ENCODE peak calls at places on chromosomes 5 and 9, in seven cellular contexts. V is hepatocyte; U is heart left ventricle; O is CD8-positive, alpha-beta memory T cell; E is colonic mucosa; A is MM.1S; Y is right atrium auricular region. F is an unnamed sample.

GRCh38 chr5:139667730-139668063 is 19.5 kb downstream of the CXXC5 start:
- DNase-seq in V (no peak), U (no peak), O (no peak), E (no peak), A (no peak), Y (no peak), F (no peak)

GRCh38 chr5:55691265-55692105 is 20.6 kb downstream of the SLC38A9 start:
- DNase-seq in V (peak; percentile 47), U (no peak), O (no peak), E (no peak), A (peak; percentile 52), Y (no peak), F (no peak)

GRCh38 chr9:108473209-108474112 is 382.3 kb downstream of the ACTL7B start:
- DNase-seq in V (no peak), U (no peak), O (no peak), E (peak; percentile 56), A (no peak), Y (no peak), F (no peak)

GRCh38 chr5:31811210-31811609 is 172.3 kb downstream of the PDZD2 start:
- DNase-seq in V (no peak), U (no peak), O (no peak), E (no peak), A (no peak), Y (no peak), F (no peak)

GRCh38 chr9:76022317-76022716 is 131.8 kb downstream of the PCSK5 start:
- DNase-seq in V (no peak), U (no peak), O (no peak), E (no peak), A (no peak), Y (no peak), F (no peak)

GRCh38 chr5:127011961-127012644 is 18.3 kb downstream of the MARCHF3 start:
- DNase-seq in V (no peak), U (no peak), O (no peak), E (no peak), A (peak; percentile 15), Y (no peak), F (no peak)

GRCh38 chr5:20678814-20679298 is 690.9 kb upstream of the CDH18 start:
- DNase-seq in V (peak; percentile 10), U (no peak), O (no peak), E (no peak), A (no peak), Y (no peak), F (no peak)

GRCh38 chr9:137649553-137649952 is 30.7 kb downstream of the EHMT1 start:
- DNase-seq in V (no peak), U (no peak), O (no peak), E (no peak), A (no peak), Y (no peak), F (no peak)

GRCh38 chr9:121984726-121985402 is 108.2 kb downstream of the TTLL11 start:
- DNase-seq in V (no peak), U (no peak), O (no peak), E (no peak), A (no peak), Y (no peak), F (no peak)

GRCh38 chr5:88722546-88722945 is 160.4 kb downstream of the MEF2C start:
- DNase-seq in V (no peak), U (no peak), O (no peak), E (no peak), A (no peak), Y (no peak), F (no peak)

GRCh38 chr5:152723482-152723881 is 318.4 kb upstream of the NMUR2 start:
- DNase-seq in V (no peak), U (no peak), O (no peak), E (no peak), A (no peak), Y (no peak), F (no peak)

GRCh38 chr5:163489055-163489744 is 16.2 kb upstream of the MAT2B start:
- DNase-seq in V (no peak), U (no peak), O (no peak), E (no peak), A (no peak), Y (no peak), F (no peak)

GRCh38 chr9:13719410-13719809 is 439.9 kb upstream of the MPDZ start:
- DNase-seq in V (no peak), U (no peak), O (no peak), E (no peak), A (no peak), Y (no peak), F (no peak)

GRCh38 chr9:19232830-19233194 is 2.3 kb downstream of the DENND4C start:
- DNase-seq in V (peak; percentile 10), U (no peak), O (no peak), E (no peak), A (peak; percentile 75), Y (no peak), F (no peak)

GRCh38 chr5:73039082-73039481 is 81.3 kb upstream of the TMEM171 start:
- DNase-seq in V (no peak), U (no peak), O (no peak), E (no peak), A (no peak), Y (no peak), F (no peak)

GRCh38 chr5:157109744-157110143 is 900 bp upstream of the HAVCR2 start:
- DNase-seq in V (no peak), U (no peak), O (no peak), E (no peak), A (peak; percentile 65), Y (no peak), F (no peak)

GRCh38 chr5:69261034-69261433 is 26.3 kb downstream of the CDK7 start:
- DNase-seq in V (no peak), U (no peak), O (no peak), E (no peak), A (no peak), Y (no peak), F (no peak)

GRCh38 chr9:127224883-127225739 is 39.5 kb upstream of the GARNL3 start:
- DNase-seq in V (peak; percentile 99), U (peak; percentile 98), O (peak; percentile 88), E (peak; percentile 97), A (peak; percentile 92), Y (peak; percentile 96), F (peak; percentile 99)

GRCh38 chr5:33074548-33074947 is 363.4 kb downstream of the NPR3 start:
- DNase-seq in V (no peak), U (no peak), O (no peak), E (no peak), A (no peak), Y (no peak), F (no peak)

GRCh38 chr9:38041564-38042267 is 27.3 kb downstream of the SHB start:
- DNase-seq in V (no peak), U (no peak), O (no peak), E (no peak), A (no peak), Y (no peak), F (no peak)

GRCh38 chr9:87878930-87879603 is 3.6 kb upstream of the SPATA31E1 start:
- DNase-seq in V (no peak), U (no peak), O (no peak), E (no peak), A (no peak), Y (no peak), F (no peak)

GRCh38 chr5:151051066-151051930 is 29.5 kb downstream of the TNIP1 start:
- DNase-seq in V (peak; percentile 88), U (peak; percentile 84), O (peak; percentile 51), E (peak; percentile 84), A (peak; percentile 77), Y (peak; percentile 85), F (peak; percentile 88)

GRCh38 chr5:111772456-111772855 is 15.5 kb upstream of the NREP start:
- DNase-seq in V (peak; percentile 26), U (no peak), O (no peak), E (no peak), A (no peak), Y (no peak), F (no peak)

GRCh38 chr5:54673523-54674225 is 156.1 kb downstream of the SNX18 start:
- DNase-seq in V (no peak), U (peak; percentile 56), O (peak; percentile 24), E (peak; percentile 29), A (peak; percentile 95), Y (peak; percentile 75), F (peak; percentile 41)

GRCh38 chr9:2017459-2018161 is 2.5 kb downstream of the SMARCA2 start:
- DNase-seq in V (peak; percentile 82), U (peak; percentile 83), O (peak; percentile 76), E (peak; percentile 75), A (peak; percentile 59), Y (peak; percentile 84), F (peak; percentile 80)

GRCh38 chr5:123505633-123506032 is 6.3 kb upstream of the CSNK1G3 start:
- DNase-seq in V (no peak), U (no peak), O (no peak), E (peak; percentile 39), A (no peak), Y (no peak), F (no peak)
- H3K9me3 ChIP-seq in V (no peaks in the 10 kb centered on the region), U (no peaks in the 10 kb centered on the region), O (no peaks in the 10 kb centered on the region), E (no peaks in the 10 kb centered on the region), A (no peaks in the 10 kb centered on the region), Y (no peaks in the 10 kb centered on the region), F (no peaks in the 10 kb centered on the region)

DNA sequence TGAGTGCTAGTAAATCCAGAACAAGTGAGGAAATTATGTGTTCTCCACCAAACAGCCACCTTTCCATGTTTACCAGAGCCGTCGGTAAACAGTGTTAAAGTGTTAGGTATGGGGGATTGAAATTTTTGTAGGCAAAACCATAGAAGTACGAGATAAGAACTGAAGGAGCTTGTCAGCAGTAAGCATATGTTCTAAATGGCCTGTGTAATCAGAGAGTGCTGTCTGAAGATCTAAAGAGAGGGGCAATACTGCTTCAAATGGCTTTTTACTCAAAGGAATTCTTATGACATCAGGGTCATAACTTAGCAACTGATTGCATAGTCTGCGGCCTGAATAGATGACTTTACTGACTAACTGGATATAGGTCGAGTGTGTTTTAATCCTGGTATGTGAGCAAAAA is 13.4 kb upstream of the TEX10 start:
- DNase-seq in V (no peak), U (no peak), O (no peak), E (no peak), A (no peak), Y (no peak), F (no peak)
- H3K9me3 ChIP-seq in V (no peaks in the 10 kb centered on the region), U (no peaks in the 10 kb centered on the region), O (no peaks in the 10 kb centered on the region), E (no peaks in the 10 kb centered on the region), A (no peaks in the 10 kb centered on the region), Y (no peaks in the 10 kb centered on the region), F (no peaks in the 10 kb centered on the region)

GRCh38 chr5:179186092-179186419 is 125.9 kb downstream of the ZNF354C start:
- DNase-seq in V (no peak), U (no peak), O (no peak), E (no peak), A (no peak), Y (no peak), F (no peak)
- H3K9me3 ChIP-seq in V (no peaks in the 10 kb centered on the region), U (no peaks in the 10 kb centered on the region), O (no peaks in the 10 kb centered on the region), E (no peaks in the 10 kb centered on the region), A (no peaks in the 10 kb centered on the region), Y (no peaks in the 10 kb centered on the region), F (no peaks in the 10 kb centered on the region)

DNA sequence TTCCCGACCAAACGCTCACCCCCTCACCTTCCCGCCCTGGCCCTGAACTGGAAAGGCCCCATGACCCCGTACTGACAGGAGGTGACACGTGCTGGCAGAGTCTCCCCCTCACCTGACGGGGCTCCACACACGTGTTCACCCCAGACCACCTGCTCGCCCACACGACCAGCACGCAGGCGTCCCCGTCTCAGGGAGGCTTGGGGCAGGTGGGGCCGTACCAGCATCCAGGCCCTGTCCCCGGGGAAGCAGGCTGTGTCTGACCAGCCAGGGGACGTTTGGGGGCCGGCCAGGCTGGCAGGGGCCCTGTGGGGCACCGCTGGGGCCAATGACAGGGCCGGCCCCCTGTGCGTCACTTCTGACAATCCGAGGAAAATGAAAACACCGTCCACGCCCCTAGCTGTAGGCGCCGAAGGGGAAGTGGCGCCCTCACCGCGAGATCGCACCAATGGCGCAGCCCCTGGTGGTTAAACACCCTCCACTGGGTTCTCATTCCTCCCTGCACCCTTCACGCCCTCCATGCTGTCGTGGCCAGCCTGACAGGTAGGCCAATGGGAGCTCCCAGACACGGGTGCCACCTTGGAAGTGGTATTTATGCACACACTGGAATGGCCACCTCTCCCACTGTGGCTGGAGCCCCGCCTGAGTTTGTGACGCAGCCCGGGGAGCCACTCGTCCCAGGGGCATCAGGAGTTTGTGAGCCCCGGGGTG is 49.4 kb downstream of the NKD2 start:
- DNase-seq in V (no peak), U (no peak), O (no peak), E (no peak), A (no peak), Y (no peak), F (peak; percentile 12)
- H3K9me3 ChIP-seq in V (no peaks in the 10 kb centered on the region), U (no peaks in the 10 kb centered on the region), O (no peaks in the 10 kb centered on the region), E (no peaks in the 10 kb centered on the region), A (no peaks in the 10 kb centered on the region), Y (no peaks in the 10 kb centered on the region), F (no peaks in the 10 kb centered on the region)